ENCODE peak calls at places on chromosomes 13 and 19, in seven cellular contexts. V is EH; E is stimulated activated CD4-positive, alpha-beta T cell treated with anti-CD3 and anti-CD28 coated beads, Interleukin-15, amount 100 ng/mL, for 48 hours; A is T-helper 2 cell; O is thyroid gland; I is effector CD4-positive, alpha-beta T cell; J is stimulated activated CD8-positive, alpha-beta memory T cell treated with anti-CD3 and anti-CD28 coated beads, Interleukin-4, amount 100 ng/mL, for 1 hour. R is an unnamed sample.
A peak's percentile ranks its signal among the peaks of the same experiment; 100 is the strongest.

GRCh38 chr19:32373614-32374295 is 28.3 kb downstream of the ZNF507 start:
- DNase-seq in E (no peak), V (peak; percentile 100), A (no peak), O (peak; percentile 19), I (no peak), J (no peak), R (no peak)

GRCh38 chr19:46860846-46861690 is at the start of gene ARHGAP35:
- DNase-seq in A (peak; percentile 77), E (no peak), O (peak; percentile 23), J (no peak), V (no peak), I (peak; percentile 68), R (no peak)

GRCh38 chr19:4791183-4792018 is at the start of gene FEM1A:
- DNase-seq in J (peak; percentile 92), E (peak; percentile 97), I (peak; percentile 99), A (peak; percentile 99), O (peak; percentile 100), V (peak; percentile 100), R (peak; percentile 100)

GRCh38 chr13:52092087-52092486 is 36.8 kb downstream of the NEK5 start:
- DNase-seq in A (no peak), O (no peak), V (no peak), J (no peak), E (no peak), I (no peak), R (no peak)

GRCh38 chr19:16899566-16900075 is 10.8 kb downstream of the F2RL3 start:
- DNase-seq in O (no peak), J (no peak), I (no peak), A (no peak), V (peak; percentile 37), E (peak; percentile 15), R (peak; percentile 59)

GRCh38 chr19:10339380-10339960 is at the start of gene ICAM3:
- DNase-seq in E (no peak), J (no peak), O (no peak), I (peak; percentile 37), V (no peak), A (peak; percentile 39), R (peak; percentile 90)

GRCh38 chr19:52963229-52963760 is 614 bp upstream of the ZNF816 start:
- DNase-seq in A (no peak), O (peak; percentile 29), I (no peak), V (no peak), J (no peak), E (no peak), R (no peak)

GRCh38 chr19:51296331-51297093 is 14.9 kb upstream of the IGLON5 start:
- DNase-seq in A (no peak), E (no peak), J (no peak), I (no peak), O (no peak), V (no peak), R (peak; percentile 14)

GRCh38 chr19:34269968-34270621 is 15.7 kb downstream of the GARRE1 start:
- DNase-seq in V (peak; percentile 90), E (peak; percentile 38), J (no peak), O (peak; percentile 45), A (peak; percentile 74), I (peak; percentile 67), R (no peak)

GRCh38 chr19:38229585-38230073 is 5.6 kb upstream of the DPF1 start:
- DNase-seq in E (peak; percentile 62), I (peak; percentile 32), A (peak; percentile 59), J (no peak), V (peak; percentile 92), O (no peak), R (no peak)

GRCh38 chr13:48478401-48478800 is 54.5 kb downstream of the RCBTB2 start:
- DNase-seq in V (peak; percentile 92), A (no peak), I (no peak), J (no peak), O (no peak), E (no peak), R (no peak)

GRCh38 chr19:35529241-35530218 is 1.4 kb upstream of the SBSN start:
- DNase-seq in O (no peak), A (no peak), E (no peak), I (no peak), V (no peak), J (no peak), R (no peak)

GRCh38 chr13:98429977-98430785 is 146.7 kb downstream of the STK24 start:
- DNase-seq in O (no peak), A (no peak), I (no peak), J (no peak), E (no peak), V (no peak), R (no peak)

GRCh38 chr19:13095393-13095784 is 7.3 kb downstream of the LYL1 start:
- DNase-seq in J (no peak), O (no peak), V (no peak), E (no peak), A (no peak), I (no peak), R (no peak)

GRCh38 chr19:40603719-40604646 is 2.8 kb downstream of the LTBP4 start:
- DNase-seq in V (peak; percentile 94), O (peak; percentile 99), E (peak; percentile 95), I (peak; percentile 93), J (peak; percentile 79), A (peak; percentile 97), R (peak; percentile 95)

GRCh38 chr19:55689366-55690108 is 14.5 kb downstream of the EPN1 start:
- DNase-seq in E (no peak), O (no peak), I (no peak), V (no peak), J (no peak), A (no peak), R (no peak)

GRCh38 chr13:48500652-48501197 is 32.2 kb downstream of the RCBTB2 start:
- DNase-seq in E (no peak), O (no peak), V (peak; percentile 88), J (no peak), I (no peak), A (no peak), R (peak; percentile 87)

GRCh38 chr19:58558066-58558622 is at the start of gene UBE2M:
- DNase-seq in O (peak; percentile 71), A (peak; percentile 61), I (peak; percentile 60), V (peak; percentile 71), J (no peak), E (peak; percentile 51), R (no peak)

GRCh38 chr19:4495471-4495870 is 22.8 kb downstream of the PLIN4 start:
- DNase-seq in A (no peak), O (no peak), I (no peak), E (no peak), J (no peak), V (no peak), R (no peak)

GRCh38 chr13:71477735-71478134 is 389.3 kb downstream of the DACH1 start:
- DNase-seq in O (no peak), E (no peak), I (no peak), A (no peak), V (no peak), J (no peak), R (no peak)

GRCh38 chr19:17209126-17210036 is 5.8 kb upstream of the USE1 start:
- DNase-seq in J (no peak), O (no peak), I (no peak), E (peak; percentile 27), A (peak; percentile 33), V (peak; percentile 59), R (no peak)

GRCh38 chr19:14686411-14686810 is 3.4 kb upstream of the ZNF333 start:
- DNase-seq in V (peak; percentile 8), O (no peak), A (no peak), E (peak; percentile 8), J (no peak), I (no peak), R (peak; percentile 30)

GRCh38 chr13:39765801-39766463 is 110.5 kb downstream of the COG6 start:
- DNase-seq in V (peak; percentile 52), I (no peak), J (no peak), A (no peak), E (no peak), O (peak; percentile 70), R (no peak)

GRCh38 chr13:32432856-32433255 is 4.9 kb upstream of the N4BP2L1 start:
- DNase-seq in J (no peak), O (no peak), V (no peak), E (no peak), A (no peak), I (no peak), R (no peak)

GRCh38 chr13:20350380-20350763 is 118.3 kb upstream of the GJB6 start:
- DNase-seq in O (no peak), E (no peak), J (no peak), I (no peak), V (no peak), A (no peak), R (no peak)

GRCh38 chr19:52140077-52140710 is 456 bp upstream of the ZNF616 start:
- DNase-seq in I (no peak), A (no peak), O (peak; percentile 5), J (no peak), E (no peak), V (no peak), R (no peak)

GRCh38 chr13:109243311-109243951 is 543.0 kb downstream of the IRS2 start:
- DNase-seq in V (peak; percentile 95), E (no peak), I (no peak), A (no peak), O (no peak), J (no peak), R (no peak)

GRCh38 chr19:11587302-11587972 is 9.8 kb upstream of the ZNF627 start:
- DNase-seq in O (peak; percentile 66), A (peak; percentile 63), V (peak; percentile 75), I (peak; percentile 62), J (peak; percentile 46), E (peak; percentile 55), R (peak; percentile 78)

GRCh38 chr13:98158172-98158907 is 15.4 kb downstream of the FARP1 start:
- DNase-seq in E (no peak), A (no peak), O (no peak), V (no peak), J (no peak), I (no peak), R (no peak)

GRCh38 chr13:107865643-107866006 is 349.7 kb downstream of the LIG4 start:
- DNase-seq in O (no peak), A (no peak), J (no peak), I (no peak), E (no peak), V (no peak), R (no peak)

GRCh38 chr13:45316210-45316799 is 24.7 kb downstream of the TPT1 start:
- DNase-seq in I (no peak), O (no peak), J (no peak), V (no peak), A (no peak), E (no peak), R (no peak)

GRCh38 chr13:65540064-65540635 is 1690.0 kb downstream of the PCDH9 start:
- DNase-seq in A (no peak), E (no peak), J (no peak), O (no peak), V (peak; percentile 39), I (no peak), R (no peak)

GRCh38 chr13:37118002-37118401 is 12.5 kb upstream of the CSNK1A1L start:
- DNase-seq in V (no peak), O (no peak), I (no peak), A (no peak), E (no peak), J (no peak), R (no peak)

GRCh38 chr19:293436-294110 is 2.4 kb upstream of the PLPP2 start:
- DNase-seq in A (no peak), J (no peak), V (no peak), O (no peak), I (no peak), E (no peak), R (no peak)

GRCh38 chr19:6062274-6062673 is 48.0 kb downstream of the RFX2 start:
- DNase-seq in J (no peak), I (peak; percentile 44), O (peak; percentile 25), E (no peak), V (no peak), A (no peak), R (peak; percentile 89)

GRCh38 chr13:80923907-80924306 is 583.0 kb upstream of the SPRY2 start:
- DNase-seq in V (no peak), I (no peak), E (no peak), J (no peak), A (no peak), O (no peak), R (no peak)

GRCh38 chr19:45307361-45307760 is 15.3 kb downstream of the CKM start:
- DNase-seq in A (no peak), O (no peak), I (no peak), J (no peak), V (no peak), E (no peak), R (no peak)

GRCh38 chr13:30565658-30566057 is 52.1 kb upstream of the USPL1 start:
- DNase-seq in A (no peak), E (no peak), O (no peak), I (no peak), V (no peak), J (no peak), R (no peak)

R was measured in HL-60.